ENCODE peak calls at places on chromosomes 1 and 21, in seven cellular contexts. W, O, E, Q, B, H and C are unnamed samples.

GRCh38 chr1:52059888-52060287 is 3.8 kb downstream of the BTF3L4 start:
- DNase-seq in W (no peak), H (no peak), O (no peak), Q (no peak), B (no peak), E (no peak), C (no peak)

GRCh38 chr1:244896550-244896949 is 32.2 kb upstream of the HNRNPU start:
- DNase-seq in W (no peak), B (no peak), H (no peak), Q (no peak), O (peak), E (no peak), C (no peak)

GRCh38 chr1:239237912-239238311 is 148.5 kb upstream of the CHRM3 start:
- DNase-seq in Q (peak), O (no peak), H (no peak), W (no peak), E (no peak), B (no peak), C (peak)

GRCh38 chr1:85024736-85025135 is 23.6 kb downstream of the MCOLN3 start:
- DNase-seq in Q (peak), B (no peak), H (no peak), W (no peak), E (no peak), O (no peak), C (no peak)

GRCh38 chr1:36101546-36101945 is 12.9 kb downstream of the ADPRS start:
- DNase-seq in O (no peak), B (no peak), E (no peak), H (no peak), Q (no peak), W (no peak), C (no peak)

GRCh38 chr1:198713081-198713480 is 74.2 kb downstream of the PTPRC start:
- DNase-seq in H (no peak), B (no peak), O (no peak), W (no peak), E (no peak), Q (no peak), C (no peak)

GRCh38 chr1:62784509-62785365 is 805 bp downstream of the ATG4C start:
- DNase-seq in B (no peak), E (peak), O (no peak), W (no peak), Q (no peak), H (no peak), C (no peak)

GRCh38 chr1:32255072-32256071 is 4.3 kb downstream of the LCK start:
- DNase-seq in E (no peak), W (no peak), O (peak), B (no peak), H (no peak), Q (no peak), C (no peak)

GRCh38 chr1:56411484-56412180 is 167.7 kb downstream of the PLPP3 start:
- DNase-seq in Q (no peak), W (no peak), E (no peak), B (no peak), H (no peak), O (no peak), C (no peak)

GRCh38 chr21:39562791-39563770 is 49.7 kb upstream of the B3GALT5 start:
- DNase-seq in W (no peak), H (no peak), Q (no peak), E (no peak), O (no peak), B (no peak), C (no peak)

GRCh38 chr1:154635162-154635561 is 27.2 kb upstream of the ADAR start:
- DNase-seq in Q (no peak), B (no peak), H (no peak), W (no peak), E (no peak), O (no peak), C (no peak)

GRCh38 chr1:170630977-170631376 is 33.0 kb upstream of the PRRX1 start:
- DNase-seq in W (no peak), B (no peak), O (no peak), H (no peak), Q (peak), E (no peak), C (no peak)

GRCh38 chr1:170634819-170635410 is 29.0 kb upstream of the PRRX1 start:
- DNase-seq in O (no peak), H (no peak), B (no peak), W (no peak), E (no peak), Q (no peak), C (no peak)

GRCh38 chr1:170634293-170634692 is 29.6 kb upstream of the PRRX1 start:
- DNase-seq in Q (no peak), E (no peak), B (no peak), W (no peak), O (no peak), H (no peak), C (no peak)
- TF ChIP-seq SP1 in Q (no peak), E (no peak), B (no peak), W (no peak), O (no peak), H (no peak), C (no peak)

DNA sequence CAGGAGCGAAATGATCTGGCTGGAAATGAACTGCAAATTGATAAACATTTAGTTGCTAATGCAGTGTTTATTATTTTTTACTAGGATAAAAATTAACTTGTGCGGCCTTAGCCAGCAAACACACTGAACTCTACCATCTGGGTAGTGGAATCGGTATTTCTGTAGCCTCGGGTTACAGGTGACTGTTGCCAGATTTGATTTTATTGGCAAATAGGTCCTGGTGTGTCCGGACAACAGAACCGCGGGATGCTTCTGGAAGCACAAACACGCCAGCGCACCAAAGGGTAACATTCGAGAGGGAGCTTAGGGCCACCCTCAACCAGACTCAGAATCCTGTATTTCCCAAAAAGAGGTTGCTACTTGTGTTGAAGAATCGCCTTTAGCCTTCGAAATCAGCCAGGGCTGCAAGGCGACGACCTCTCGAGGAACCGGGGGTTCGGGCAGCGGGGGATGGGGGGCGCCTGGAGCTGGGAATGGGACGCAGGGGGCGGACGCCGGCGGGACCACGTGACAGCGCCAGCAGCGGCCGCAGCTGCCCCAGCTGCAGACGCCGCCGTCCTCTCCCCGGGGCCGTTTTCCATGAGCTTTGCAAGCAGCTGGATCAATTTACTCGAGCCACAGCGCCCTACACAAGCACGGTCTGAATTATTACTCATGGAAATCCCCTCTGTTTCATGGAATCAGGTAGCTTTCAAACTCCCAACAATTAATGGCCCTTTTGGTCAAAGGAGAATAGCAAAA is 158.8 kb downstream of the TOMM20 start:
- DNase-seq in Q (peak), E (no peak), H (no peak), B (no peak), W (no peak), O (no peak), C (peak)
- TF ChIP-seq SP1 in Q (peak), E (no peak), H (peak), B (no peak), W (no peak), O (no peak), C (no peak)

GRCh38 chr1:119871881-119872280 is 24.4 kb downstream of the ADAM30 start:
- DNase-seq in O (no peak), B (no peak), W (no peak), E (no peak), H (no peak), Q (no peak), C (no peak)
- TF ChIP-seq SP1 in O (no peak), B (no peak), W (no peak), E (no peak), H (no peak), Q (no peak), C (no peak)

GRCh38 chr1:176931526-176931925 is 233.0 kb downstream of the ASTN1 start:
- DNase-seq in W (no peak), E (no peak), O (no peak), B (no peak), H (no peak), Q (no peak), C (no peak)

GRCh38 chr1:176932114-176933104 is 232.1 kb downstream of the ASTN1 start:
- DNase-seq in E (no peak), H (no peak), W (no peak), O (no peak), Q (no peak), B (no peak), C (no peak)

GRCh38 chr1:176939993-176940392 is 224.5 kb downstream of the ASTN1 start:
- DNase-seq in O (no peak), B (no peak), E (no peak), Q (no peak), W (no peak), H (no peak), C (no peak)

GRCh38 chr1:176938375-176938774 is 226.1 kb downstream of the ASTN1 start:
- DNase-seq in B (no peak), O (no peak), W (no peak), Q (no peak), H (no peak), E (no peak), C (no peak)

GRCh38 chr1:176934370-176934769 is 230.1 kb downstream of the ASTN1 start:
- DNase-seq in O (no peak), W (no peak), Q (no peak), B (no peak), E (no peak), H (no peak), C (no peak)
- TF ChIP-seq SP1 in O (no peak), W (no peak), Q (no peak), B (no peak), E (no peak), H (no peak), C (no peak)

GRCh38 chr1:8687053-8687452 is 130.4 kb downstream of the RERE start:
- DNase-seq in E (no peak), Q (no peak), W (no peak), B (no peak), H (no peak), O (no peak), C (no peak)
- TF ChIP-seq SP1 in E (no peak), Q (no peak), W (no peak), B (no peak), H (no peak), O (no peak), C (no peak)

DNA sequence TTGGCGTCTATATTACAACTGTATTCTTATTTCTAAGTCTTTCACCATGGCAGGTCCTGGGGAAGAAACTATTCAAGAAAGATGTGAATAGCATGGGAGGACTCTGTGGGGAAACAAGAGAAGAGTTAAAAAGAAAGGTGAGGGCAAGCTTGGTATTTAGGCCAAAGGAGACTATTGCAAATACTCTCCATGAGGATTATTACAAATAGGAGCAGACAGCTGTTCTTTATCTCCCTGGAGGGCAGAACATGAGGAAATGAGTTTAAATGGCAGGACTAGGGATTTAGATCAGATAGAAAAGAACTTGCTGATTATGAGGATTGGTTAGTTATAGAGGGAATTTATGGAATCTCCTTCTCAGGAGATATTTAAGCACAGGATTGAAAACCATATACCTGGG is 186.8 kb downstream of the CDC7 start:
- DNase-seq in Q (no peak), O (no peak), B (no peak), E (no peak), W (no peak), H (no peak), C (no peak)
- TF ChIP-seq SP1 in Q (no peak), O (no peak), B (no peak), E (no peak), W (no peak), H (no peak), C (no peak)